ENCODE peak calls at places on chromosomes 7 and 10, in four cellular contexts. V, G, K and B are unnamed samples.
A peak's percentile ranks its signal among the peaks of the same experiment; 100 is the strongest.

GRCh38 chr7:99560834-99561734 is 2.6 kb downstream of the ZNF655 start:
- DNase-seq in V (no peak), G (no peak), K (no peak), B (no peak)

GRCh38 chr10:129096340-129096984 is 370.6 kb upstream of the MGMT start:
- DNase-seq in V (no peak), G (no peak), K (peak; percentile 21), B (peak; percentile 91)

GRCh38 chr7:29063872-29064271 is 82.5 kb downstream of the CPVL start:
- DNase-seq in V (no peak), G (no peak), K (no peak), B (no peak)

GRCh38 chr10:118594392-118595063 is 920 bp downstream of the PRLHR start:
- DNase-seq in V (peak; percentile 22), G (no peak), K (no peak), B (no peak)

GRCh38 chr10:66928791-66929190 is 3.0 kb downstream of the LRRTM3 start:
- DNase-seq in V (no peak), G (no peak), K (no peak), B (no peak)

GRCh38 chr7:68205826-68206225 is 1209.2 kb downstream of the TYW1 start:
- DNase-seq in V (no peak), G (no peak), K (no peak), B (no peak)

GRCh38 chr10:124703778-124704427 is 40.3 kb downstream of the FAM53B start:
- DNase-seq in V (peak; percentile 58), G (peak; percentile 54), K (peak; percentile 86), B (peak; percentile 96)

GRCh38 chr10:106474891-106475290 is 689.6 kb downstream of the SORCS1 start:
- DNase-seq in V (no peak), G (no peak), K (no peak), B (no peak)

GRCh38 chr10:62594093-62594520 is 210.4 kb upstream of the ADO start:
- DNase-seq in V (peak; percentile 63), G (peak; percentile 38), K (peak; percentile 45), B (no peak)

GRCh38 chr10:29105516-29106215 is 183.2 kb upstream of the LYZL1 start:
- DNase-seq in V (no peak), G (no peak), K (no peak), B (no peak)

GRCh38 chr10:79604294-79604693 is 6.4 kb upstream of the SFTPA1 start:
- DNase-seq in V (no peak), G (no peak), K (no peak), B (peak; percentile 79)

GRCh38 chr10:90982406-90983008 is 61.6 kb upstream of the ANKRD1 start:
- DNase-seq in V (no peak), G (no peak), K (no peak), B (peak; percentile 86)

GRCh38 chr10:35563266-35563891 is 41.8 kb upstream of the GJD4 start:
- DNase-seq in V (peak; percentile 45), G (peak; percentile 38), K (peak; percentile 55), B (peak; percentile 92)

GRCh38 chr7:47074702-47075153 is 507.2 kb downstream of the TNS3 start:
- DNase-seq in V (no peak), G (no peak), K (no peak), B (no peak)

GRCh38 chr7:138099813-138100212 is 23.6 kb downstream of the AKR1D1 start:
- DNase-seq in V (no peak), G (no peak), K (no peak), B (no peak)

GRCh38 chr7:24767878-24768569 is 10.8 kb upstream of the GSDME start:
- DNase-seq in V (no peak), G (no peak), K (no peak), B (no peak)

GRCh38 chr10:52652431-52653220 is 120.0 kb downstream of the MBL2 start:
- DNase-seq in V (no peak), G (no peak), K (no peak), B (no peak)

GRCh38 chr7:99290980-99291607 is 18.5 kb downstream of the MYH16 start:
- DNase-seq in V (peak; percentile 51), G (no peak), K (no peak), B (no peak)

GRCh38 chr7:105802611-105803520 is 73.5 kb downstream of the ATXN7L1 start:
- DNase-seq in V (no peak), G (no peak), K (no peak), B (no peak)

GRCh38 chr10:3783313-3783689 is 1.7 kb downstream of the KLF6 start:
- DNase-seq in V (peak; percentile 58), G (no peak), K (peak; percentile 63), B (peak; percentile 93)

GRCh38 chr7:136869991-136870798 is 1.7 kb downstream of the CHRM2 start:
- DNase-seq in V (no peak), G (no peak), K (peak; percentile 11), B (no peak)

GRCh38 chr7:136865777-136866176 is 2.7 kb upstream of the CHRM2 start:
- DNase-seq in V (no peak), G (no peak), K (no peak), B (no peak)

GRCh38 chr7:136868496-136869005 is at the start of gene CHRM2:
- DNase-seq in V (no peak), G (no peak), K (no peak), B (no peak)

GRCh38 chr7:136870799-136871487 is 2.5 kb downstream of the CHRM2 start:
- DNase-seq in V (no peak), G (no peak), K (no peak), B (no peak)

GRCh38 chr7:136869006-136869961 is 832 bp downstream of the CHRM2 start:
- DNase-seq in V (no peak), G (no peak), K (peak; percentile 5), B (no peak)
- H3K4me3 ChIP-seq in V (peak overlapping the region; percentile 19), G (peak overlapping the region; percentile 36), K (peak overlapping the region; percentile 65), B (peak overlapping the region; percentile 58)

GRCh38 chr10:72295330-72295910 is 21.7 kb downstream of the DDIT4 start:
- DNase-seq in V (no peak), G (no peak), K (no peak), B (no peak)
- H3K27ac ChIP-seq in V (no peak overlapping the region), G (no peak overlapping the region), K (no peak overlapping the region), B (no peak overlapping the region)

GRCh38 chr10:43229208-43230061 is 37.4 kb downstream of the RASGEF1A start:
- DNase-seq in V (no peak), G (peak; percentile 16), K (no peak), B (no peak)
- H3K4me3 ChIP-seq in V (peak overlapping the region; percentile 46), G (peak overlapping the region; percentile 29), K (peak overlapping the region; percentile 22), B (peak overlapping the region; percentile 46)

DNA sequence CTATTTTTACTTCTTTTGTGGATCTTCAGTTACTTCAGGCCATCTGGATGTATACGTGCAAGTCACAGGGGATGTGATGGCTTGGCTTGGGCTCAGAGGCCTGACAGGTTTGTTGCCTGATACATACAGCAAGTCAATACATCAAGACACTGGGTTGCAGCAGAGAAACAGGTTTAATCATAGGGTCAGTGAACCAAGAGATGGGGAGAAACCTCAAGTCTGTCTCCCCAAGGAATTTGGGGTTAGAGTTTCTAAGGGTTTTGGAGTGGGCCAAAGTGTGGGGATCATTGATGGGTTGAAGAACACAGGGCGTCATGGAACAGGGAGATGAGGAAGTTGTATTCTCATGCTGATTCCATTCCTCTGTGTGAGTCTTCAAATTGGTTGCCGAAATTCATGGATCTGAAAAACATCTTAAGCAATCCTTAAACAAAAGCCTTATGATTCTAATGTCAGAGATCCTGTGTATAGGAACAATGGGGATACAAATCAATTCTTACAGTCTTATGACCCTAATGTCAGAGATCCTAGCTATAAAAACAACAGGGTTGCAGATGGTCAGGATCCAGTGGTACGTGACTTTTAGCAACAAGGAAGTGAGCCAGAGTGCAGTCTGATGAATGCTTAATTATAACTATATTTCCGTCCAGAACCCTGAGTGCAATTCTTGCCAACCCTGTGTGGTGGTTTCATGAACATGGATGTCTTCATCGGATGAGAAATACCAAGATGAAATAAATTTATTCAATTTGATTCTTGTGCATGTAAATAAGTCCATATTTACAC is 18.9 kb downstream of the OTUD1 start:
- DNase-seq in V (no peak), G (no peak), K (no peak), B (peak; percentile 57)
- H3K27ac ChIP-seq in V (no peak overlapping the region), G (no peak overlapping the region), K (no peak overlapping the region), B (no peak overlapping the region)

DNA sequence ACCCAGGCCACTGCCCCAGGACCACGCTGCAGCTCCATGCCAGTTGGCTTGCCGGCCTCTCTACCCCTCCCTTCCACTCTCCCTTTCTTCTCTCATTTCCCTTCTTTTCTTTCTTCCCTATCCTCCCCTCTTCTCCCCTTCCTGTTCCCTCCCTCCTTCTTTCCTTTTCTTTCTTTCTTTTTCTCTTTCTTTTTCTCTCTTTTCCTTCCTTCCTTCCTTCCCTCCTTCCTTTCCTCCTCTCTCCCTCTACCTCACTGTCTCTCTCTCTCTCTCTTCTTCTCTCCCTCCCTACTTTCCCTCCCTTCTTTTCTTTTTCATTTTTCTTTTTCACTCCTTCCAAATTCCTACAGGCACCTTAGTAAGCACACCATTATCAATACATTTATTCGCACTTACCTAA is 30.3 kb upstream of the R3HCC1L start:
- DNase-seq in V (no peak), G (no peak), K (no peak), B (peak; percentile 68)
- H3K4me3 ChIP-seq in V (no peak overlapping the region), G (no peak overlapping the region), K (no peak overlapping the region), B (no peak overlapping the region)

DNA sequence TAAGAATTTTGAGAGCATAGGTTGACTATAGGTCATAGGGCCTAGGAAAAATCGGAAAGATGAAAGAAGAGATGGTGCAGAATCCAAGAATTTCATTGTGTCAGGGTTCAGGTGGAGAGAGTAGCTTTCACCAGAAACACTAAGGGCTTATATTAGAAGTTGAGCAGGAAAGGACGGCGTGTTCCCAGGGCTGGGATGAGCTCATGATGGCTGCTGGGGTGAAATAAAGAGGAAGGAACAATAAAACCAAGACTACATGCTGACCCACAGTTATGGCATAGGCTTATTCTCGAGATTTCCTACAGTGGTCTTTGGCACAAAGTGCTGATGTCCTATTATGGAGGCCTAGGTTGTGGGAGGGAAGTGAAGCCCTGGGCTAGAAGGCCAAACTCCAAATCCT is 195.8 kb downstream of the PTEN start:
- DNase-seq in V (no peak), G (no peak), K (no peak), B (no peak)
- H3K27ac ChIP-seq in V (no peak overlapping the region), G (no peak overlapping the region), K (no peak overlapping the region), B (no peak overlapping the region)

GRCh38 chr10:126527645-126528319 is 139.5 kb upstream of the ADAM12 start:
- DNase-seq in V (no peak), G (no peak), K (no peak), B (peak; percentile 64)

GRCh38 chr10:126524526-126524925 is 136.2 kb upstream of the ADAM12 start:
- DNase-seq in V (no peak), G (no peak), K (no peak), B (no peak)

GRCh38 chr10:126525326-126525725 is 137.0 kb upstream of the ADAM12 start:
- DNase-seq in V (no peak), G (no peak), K (no peak), B (peak; percentile 82)

GRCh38 chr10:126533644-126534043 is 136.8 kb downstream of the C10orf90 start:
- DNase-seq in V (no peak), G (no peak), K (no peak), B (no peak)

DNA sequence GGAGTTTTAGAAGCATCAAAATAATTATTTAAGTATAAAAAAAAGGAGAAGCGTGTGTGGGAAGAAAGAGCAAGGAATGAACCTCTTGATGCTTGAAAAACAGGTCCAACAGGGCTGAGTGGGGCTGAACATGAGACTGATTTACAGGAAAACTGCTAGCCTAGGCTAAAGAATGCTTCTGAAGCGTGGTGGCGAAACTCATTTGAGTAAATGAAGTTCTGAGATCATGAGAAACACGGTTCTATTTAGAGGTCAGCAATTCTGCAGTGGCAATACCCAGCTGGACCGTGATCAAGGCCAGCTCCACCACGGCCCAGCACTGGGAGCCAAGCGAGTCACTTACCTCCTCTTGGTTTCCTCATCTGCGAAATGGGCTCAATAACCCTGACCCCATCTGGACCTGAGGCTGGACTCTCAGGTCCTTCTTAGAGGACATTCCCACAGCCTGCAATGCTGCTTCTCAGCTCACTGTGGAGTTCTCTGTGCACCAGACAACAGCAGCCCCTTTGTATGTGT is 140.1 kb upstream of the ADAM12 start:
- DNase-seq in V (no peak), G (no peak), K (no peak), B (peak; percentile 42)
- H3K4me3 ChIP-seq in V (no peak overlapping the region), G (no peak overlapping the region), K (no peak overlapping the region), B (no peak overlapping the region)

GRCh38 chr7:1514407-1514806 is 10.2 kb upstream of the INTS1 start:
- DNase-seq in V (no peak), G (no peak), K (no peak), B (no peak)
- H3K27ac ChIP-seq in V (no peak overlapping the region), G (peak overlapping the region; percentile 94), K (peak overlapping the region; percentile 99), B (no peak overlapping the region)